ENCODE peak calls at places on chromosome 21, in nine cellular contexts. One of them, this sample, is unnamed.

GRCh38 chr21:43364851-43365424 is 62.0 kb downstream of the SIK1 start:
- DNase-seq in stimulated activated CD8-positive, alpha-beta memory T cell treated with anti-CD3 and anti-CD28 coated beads, Interleukin-4, amount 100 ng/mL, for 24 hours: no peak
- DNase-seq in neuronal stem cell: no peak
- DNase-seq in uterus: no peak
- DNase-seq in BJ: no peak
- DNase-seq in hippocampal formation: no peak
- DNase-seq in activated naive CD4-positive, alpha-beta T cell: no peak
- DNase-seq in prostate gland: no peak
- DNase-seq in gastrocnemius medialis: no peak
- DNase-seq in this sample: no peak

GRCh38 chr21:34762761-34763160 is 94.0 kb downstream of the CLIC6 start:
- DNase-seq in hippocampal formation: no peak
- DNase-seq in activated naive CD4-positive, alpha-beta T cell: no peak
- DNase-seq in BJ: no peak
- DNase-seq in gastrocnemius medialis: no peak
- DNase-seq in prostate gland: no peak
- DNase-seq in stimulated activated CD8-positive, alpha-beta memory T cell treated with anti-CD3 and anti-CD28 coated beads, Interleukin-4, amount 100 ng/mL, for 24 hours: no peak
- DNase-seq in uterus: no peak
- DNase-seq in neuronal stem cell: no peak
- DNase-seq in this sample: no peak

GRCh38 chr21:43794857-43795256 is 5.5 kb downstream of the RRP1 start:
- DNase-seq in activated naive CD4-positive, alpha-beta T cell: no peak
- DNase-seq in neuronal stem cell: no peak
- DNase-seq in BJ: no peak
- DNase-seq in prostate gland: no peak
- DNase-seq in uterus: no peak
- DNase-seq in gastrocnemius medialis: no peak
- DNase-seq in hippocampal formation: no peak
- DNase-seq in stimulated activated CD8-positive, alpha-beta memory T cell treated with anti-CD3 and anti-CD28 coated beads, Interleukin-4, amount 100 ng/mL, for 24 hours: no peak
- DNase-seq in this sample: no peak

GRCh38 chr21:16116798-16117197 is 387.0 kb downstream of the USP25 start:
- DNase-seq in neuronal stem cell: no peak
- DNase-seq in prostate gland: no peak
- DNase-seq in activated naive CD4-positive, alpha-beta T cell: no peak
- DNase-seq in gastrocnemius medialis: no peak
- DNase-seq in stimulated activated CD8-positive, alpha-beta memory T cell treated with anti-CD3 and anti-CD28 coated beads, Interleukin-4, amount 100 ng/mL, for 24 hours: no peak
- DNase-seq in uterus: no peak
- DNase-seq in hippocampal formation: no peak
- DNase-seq in BJ: no peak
- DNase-seq in this sample: no peak

GRCh38 chr21:34018910-34019309 is 54.5 kb upstream of the MRPS6 start:
- DNase-seq in prostate gland: no peak
- DNase-seq in BJ: no peak
- DNase-seq in activated naive CD4-positive, alpha-beta T cell: no peak
- DNase-seq in hippocampal formation: no peak
- DNase-seq in stimulated activated CD8-positive, alpha-beta memory T cell treated with anti-CD3 and anti-CD28 coated beads, Interleukin-4, amount 100 ng/mL, for 24 hours: no peak
- DNase-seq in gastrocnemius medialis: no peak
- DNase-seq in neuronal stem cell: no peak
- DNase-seq in uterus: no peak
- DNase-seq in this sample: no peak

GRCh38 chr21:39444406-39445145 is 1.0 kb downstream of the LCA5L start:
- DNase-seq in hippocampal formation: no peak
- DNase-seq in prostate gland: no peak
- DNase-seq in stimulated activated CD8-positive, alpha-beta memory T cell treated with anti-CD3 and anti-CD28 coated beads, Interleukin-4, amount 100 ng/mL, for 24 hours: no peak
- DNase-seq in activated naive CD4-positive, alpha-beta T cell: no peak
- DNase-seq in uterus: peak
- DNase-seq in neuronal stem cell: no peak
- DNase-seq in gastrocnemius medialis: no peak
- DNase-seq in BJ: no peak
- DNase-seq in this sample: no peak

GRCh38 chr21:15749868-15750174 is 20.0 kb downstream of the USP25 start:
- DNase-seq in gastrocnemius medialis: no peak
- DNase-seq in stimulated activated CD8-positive, alpha-beta memory T cell treated with anti-CD3 and anti-CD28 coated beads, Interleukin-4, amount 100 ng/mL, for 24 hours: no peak
- DNase-seq in prostate gland: no peak
- DNase-seq in hippocampal formation: no peak
- DNase-seq in activated naive CD4-positive, alpha-beta T cell: no peak
- DNase-seq in BJ: no peak
- DNase-seq in uterus: no peak
- DNase-seq in neuronal stem cell: no peak
- DNase-seq in this sample: no peak

GRCh38 chr21:21063828-21064227 is 65.6 kb downstream of the NCAM2 start:
- DNase-seq in gastrocnemius medialis: no peak
- DNase-seq in activated naive CD4-positive, alpha-beta T cell: no peak
- DNase-seq in BJ: no peak
- DNase-seq in uterus: no peak
- DNase-seq in prostate gland: no peak
- DNase-seq in neuronal stem cell: no peak
- DNase-seq in hippocampal formation: no peak
- DNase-seq in stimulated activated CD8-positive, alpha-beta memory T cell treated with anti-CD3 and anti-CD28 coated beads, Interleukin-4, amount 100 ng/mL, for 24 hours: no peak
- DNase-seq in this sample: no peak

GRCh38 chr21:45764792-45765191 is 121.3 kb downstream of the PCBP3 start:
- DNase-seq in stimulated activated CD8-positive, alpha-beta memory T cell treated with anti-CD3 and anti-CD28 coated beads, Interleukin-4, amount 100 ng/mL, for 24 hours: no peak
- DNase-seq in activated naive CD4-positive, alpha-beta T cell: no peak
- DNase-seq in uterus: no peak
- DNase-seq in BJ: no peak
- DNase-seq in neuronal stem cell: no peak
- DNase-seq in prostate gland: no peak
- DNase-seq in gastrocnemius medialis: no peak
- DNase-seq in hippocampal formation: no peak
- DNase-seq in this sample: no peak

GRCh38 chr21:45010860-45011259 is 63.5 kb upstream of the ADARB1 start:
- DNase-seq in stimulated activated CD8-positive, alpha-beta memory T cell treated with anti-CD3 and anti-CD28 coated beads, Interleukin-4, amount 100 ng/mL, for 24 hours: no peak
- DNase-seq in BJ: no peak
- DNase-seq in activated naive CD4-positive, alpha-beta T cell: no peak
- DNase-seq in prostate gland: no peak
- DNase-seq in uterus: no peak
- DNase-seq in hippocampal formation: no peak
- DNase-seq in gastrocnemius medialis: no peak
- DNase-seq in neuronal stem cell: no peak
- DNase-seq in this sample: no peak

GRCh38 chr21:35319684-35320083 is 270.6 kb upstream of the RUNX1 start:
- DNase-seq in stimulated activated CD8-positive, alpha-beta memory T cell treated with anti-CD3 and anti-CD28 coated beads, Interleukin-4, amount 100 ng/mL, for 24 hours: no peak
- DNase-seq in BJ: no peak
- DNase-seq in hippocampal formation: no peak
- DNase-seq in uterus: no peak
- DNase-seq in activated naive CD4-positive, alpha-beta T cell: no peak
- DNase-seq in neuronal stem cell: no peak
- DNase-seq in prostate gland: no peak
- DNase-seq in gastrocnemius medialis: no peak
- DNase-seq in this sample: no peak

GRCh38 chr21:45388011-45388521 is 16.9 kb upstream of the COL18A1 start:
- DNase-seq in activated naive CD4-positive, alpha-beta T cell: no peak
- DNase-seq in gastrocnemius medialis: peak
- DNase-seq in BJ: no peak
- DNase-seq in stimulated activated CD8-positive, alpha-beta memory T cell treated with anti-CD3 and anti-CD28 coated beads, Interleukin-4, amount 100 ng/mL, for 24 hours: no peak
- DNase-seq in hippocampal formation: no peak
- DNase-seq in uterus: peak
- DNase-seq in prostate gland: no peak
- DNase-seq in neuronal stem cell: no peak
- DNase-seq in this sample: peak

GRCh38 chr21:22743085-22743484 is 1744.9 kb downstream of the NCAM2 start:
- DNase-seq in BJ: no peak
- DNase-seq in prostate gland: no peak
- DNase-seq in stimulated activated CD8-positive, alpha-beta memory T cell treated with anti-CD3 and anti-CD28 coated beads, Interleukin-4, amount 100 ng/mL, for 24 hours: no peak
- DNase-seq in hippocampal formation: no peak
- DNase-seq in neuronal stem cell: no peak
- DNase-seq in activated naive CD4-positive, alpha-beta T cell: no peak
- DNase-seq in gastrocnemius medialis: no peak
- DNase-seq in uterus: no peak
- DNase-seq in this sample: no peak

GRCh38 chr21:22758478-22758877 is 1760.3 kb downstream of the NCAM2 start:
- DNase-seq in BJ: no peak
- DNase-seq in gastrocnemius medialis: no peak
- DNase-seq in prostate gland: no peak
- DNase-seq in uterus: no peak
- DNase-seq in neuronal stem cell: no peak
- DNase-seq in stimulated activated CD8-positive, alpha-beta memory T cell treated with anti-CD3 and anti-CD28 coated beads, Interleukin-4, amount 100 ng/mL, for 24 hours: no peak
- DNase-seq in hippocampal formation: no peak
- DNase-seq in activated naive CD4-positive, alpha-beta T cell: no peak
- DNase-seq in this sample: no peak

GRCh38 chr21:46149205-46149901 is 6.0 kb downstream of the FTCD start:
- DNase-seq in hippocampal formation: no peak
- DNase-seq in neuronal stem cell: no peak
- DNase-seq in stimulated activated CD8-positive, alpha-beta memory T cell treated with anti-CD3 and anti-CD28 coated beads, Interleukin-4, amount 100 ng/mL, for 24 hours: no peak
- DNase-seq in activated naive CD4-positive, alpha-beta T cell: no peak
- DNase-seq in prostate gland: no peak
- DNase-seq in gastrocnemius medialis: no peak
- DNase-seq in uterus: peak
- DNase-seq in BJ: no peak
- DNase-seq in this sample: no peak

GRCh38 chr21:44443291-44443890 is 11.9 kb upstream of the LRRC3 start:
- DNase-seq in prostate gland: no peak
- DNase-seq in neuronal stem cell: no peak
- DNase-seq in gastrocnemius medialis: no peak
- DNase-seq in hippocampal formation: no peak
- DNase-seq in BJ: no peak
- DNase-seq in stimulated activated CD8-positive, alpha-beta memory T cell treated with anti-CD3 and anti-CD28 coated beads, Interleukin-4, amount 100 ng/mL, for 24 hours: no peak
- DNase-seq in uterus: no peak
- DNase-seq in activated naive CD4-positive, alpha-beta T cell: no peak
- DNase-seq in this sample: no peak

GRCh38 chr21:16194851-16195251 is 465.1 kb downstream of the USP25 start:
- DNase-seq in hippocampal formation: peak
- DNase-seq in BJ: no peak
- DNase-seq in uterus: no peak
- DNase-seq in stimulated activated CD8-positive, alpha-beta memory T cell treated with anti-CD3 and anti-CD28 coated beads, Interleukin-4, amount 100 ng/mL, for 24 hours: no peak
- DNase-seq in prostate gland: no peak
- DNase-seq in activated naive CD4-positive, alpha-beta T cell: no peak
- DNase-seq in neuronal stem cell: no peak
- DNase-seq in gastrocnemius medialis: no peak
- DNase-seq in this sample: no peak

GRCh38 chr21:33968082-33968997 is 52.7 kb upstream of the ATP5PO start:
- DNase-seq in activated naive CD4-positive, alpha-beta T cell: no peak
- DNase-seq in gastrocnemius medialis: no peak
- DNase-seq in prostate gland: no peak
- DNase-seq in uterus: no peak
- DNase-seq in neuronal stem cell: no peak
- DNase-seq in hippocampal formation: no peak
- DNase-seq in stimulated activated CD8-positive, alpha-beta memory T cell treated with anti-CD3 and anti-CD28 coated beads, Interleukin-4, amount 100 ng/mL, for 24 hours: no peak
- DNase-seq in BJ: peak
- DNase-seq in this sample: no peak

This sample was measured in psoas muscle.